ENCODE peak calls at places on chromosomes 4 and X, in seven cellular contexts. C is esophagus squamous epithelium, P is heart left ventricle, F is suprapubic skin, H is ovary, U is uterus, J is prostate gland. N is an unnamed sample.

GRCh38 chr4:89307446-89308160 is at the start of gene GPRIN3:
- DNase-seq in C (peak), P (peak), F (peak), H (peak), U (peak), J (peak), N (no peak)

GRCh38 chr4:136369073-136369472 is 1163.2 kb downstream of the PCDH18 start:
- DNase-seq in C (no peak), P (no peak), F (no peak), H (no peak), U (no peak), J (no peak), N (no peak)

GRCh38 chr4:156913234-156913633 is 58.4 kb downstream of the PDGFC start:
- DNase-seq in C (no peak), P (no peak), F (no peak), H (no peak), U (no peak), J (no peak), N (no peak)

GRCh38 chr4:171857302-171858005 is 44.2 kb downstream of the GALNTL6 start:
- DNase-seq in C (no peak), P (no peak), F (no peak), H (no peak), U (no peak), J (no peak), N (no peak)

GRCh38 chr4:94500696-94501095 is 49.0 kb downstream of the PDLIM5 start:
- DNase-seq in C (no peak), P (peak), F (no peak), H (no peak), U (peak), J (no peak), N (peak)

GRCh38 chrX:18949902-18950301 is 34.0 kb downstream of the PHKA2 start:
- DNase-seq in C (no peak), P (no peak), F (no peak), H (no peak), U (no peak), J (no peak), N (no peak)

GRCh38 chr4:76198411-76199237 is 15.0 kb downstream of the SCARB2 start:
- DNase-seq in C (no peak), P (peak), F (no peak), H (peak), U (peak), J (peak), N (peak)

GRCh38 chr4:113604955-113605354 is 156.6 kb downstream of the CAMK2D start:
- DNase-seq in C (no peak), P (no peak), F (no peak), H (no peak), U (no peak), J (no peak), N (no peak)

GRCh38 chr4:185204238-185204910 is 574 bp upstream of the CFAP97 start:
- DNase-seq in C (no peak), P (no peak), F (no peak), H (no peak), U (no peak), J (peak), N (no peak)

GRCh38 chr4:53841711-53842110 is 222.7 kb downstream of the CHIC2 start:
- DNase-seq in C (no peak), P (no peak), F (no peak), H (no peak), U (no peak), J (no peak), N (no peak)

GRCh38 chrX:38124000-38124399 is 96.7 kb downstream of the SRPX start:
- DNase-seq in C (no peak), P (no peak), F (no peak), H (no peak), U (no peak), J (no peak), N (no peak)

GRCh38 chrX:131895807-131896206 is 127.3 kb upstream of the STK26 start:
- DNase-seq in C (no peak), P (no peak), F (no peak), H (no peak), U (no peak), J (no peak), N (no peak)

GRCh38 chrX:37846141-37846540 is 1.2 kb downstream of the DYNLT3 start:
- DNase-seq in C (no peak), P (no peak), F (no peak), H (no peak), U (no peak), J (no peak), N (no peak)

GRCh38 chr4:143411527-143412480 is 75.1 kb downstream of the GAB1 start:
- DNase-seq in C (no peak), P (no peak), F (no peak), H (no peak), U (no peak), J (no peak), N (no peak)

GRCh38 chrX:133468081-133468480 is 52.8 kb upstream of the GPC4 start:
- DNase-seq in C (no peak), P (no peak), F (no peak), H (no peak), U (no peak), J (no peak), N (no peak)

GRCh38 chr4:182062936-182063335 is 180.3 kb upstream of the TENM3 start:
- DNase-seq in C (no peak), P (no peak), F (no peak), H (no peak), U (no peak), J (no peak), N (no peak)

GRCh38 chr4:34196375-34196774 is 2047.9 kb downstream of the ARAP2 start:
- DNase-seq in C (no peak), P (no peak), F (no peak), H (no peak), U (no peak), J (no peak), N (no peak)

GRCh38 chrX:30863969-30864368 is 25.1 kb downstream of the TAB3 start:
- DNase-seq in C (no peak), P (peak), F (no peak), H (no peak), U (no peak), J (no peak), N (no peak)

GRCh38 chr4:125704726-125705125 is 390.0 kb downstream of the FAT4 start:
- DNase-seq in C (no peak), P (no peak), F (no peak), H (no peak), U (no peak), J (no peak), N (no peak)

GRCh38 chr4:124318292-124318691 is 394.2 kb downstream of the ANKRD50 start:
- DNase-seq in C (no peak), P (no peak), F (no peak), H (no peak), U (no peak), J (no peak), N (no peak)

GRCh38 chrX:103063918-103064434 is at the start of gene BEX1:
- DNase-seq in C (no peak), P (peak), F (no peak), H (peak), U (peak), J (peak), N (no peak)

GRCh38 chrX:115948018-115948923 is 222.3 kb upstream of the AGTR2 start:
- DNase-seq in C (no peak), P (no peak), F (no peak), H (no peak), U (no peak), J (no peak), N (no peak)

GRCh38 chr4:168449740-168450442 is 30.4 kb downstream of the DDX60L start:
- DNase-seq in C (peak), P (peak), F (no peak), H (peak), U (peak), J (no peak), N (peak)

GRCh38 chrX:18900401-18900976 is 83.4 kb downstream of the PHKA2 start:
- DNase-seq in C (no peak), P (no peak), F (no peak), H (no peak), U (no peak), J (no peak), N (no peak)

GRCh38 chrX:23766650-23767551 is 16.1 kb upstream of the SAT1 start:
- DNase-seq in C (no peak), P (no peak), F (no peak), H (no peak), U (no peak), J (no peak), N (no peak)

GRCh38 chrX:81316163-81316562 is 114.3 kb downstream of the SH3BGRL start:
- DNase-seq in C (no peak), P (no peak), F (no peak), H (no peak), U (no peak), J (no peak), N (no peak)

GRCh38 chr4:105859233-105859632 is 36.0 kb upstream of the NPNT start:
- DNase-seq in C (no peak), P (no peak), F (no peak), H (no peak), U (no peak), J (no peak), N (no peak)

GRCh38 chrX:110852180-110852579 is 56.6 kb upstream of the CHRDL1 start:
- DNase-seq in C (no peak), P (no peak), F (no peak), H (no peak), U (no peak), J (no peak), N (no peak)

GRCh38 chr4:106614446-106614845 is 245.9 kb upstream of the GIMD1 start:
- DNase-seq in C (no peak), P (no peak), F (no peak), H (no peak), U (no peak), J (no peak), N (no peak)

GRCh38 chr4:85932371-85933305 is 427.2 kb downstream of the MAPK10 start:
- DNase-seq in C (no peak), P (no peak), F (no peak), H (no peak), U (no peak), J (no peak), N (no peak)

GRCh38 chr4:64105903-64106302 is 303.3 kb downstream of the TECRL start:
- DNase-seq in C (no peak), P (no peak), F (no peak), H (no peak), U (no peak), J (no peak), N (no peak)

GRCh38 chr4:7785017-7785416 is 154.6 kb downstream of the AFAP1 start:
- DNase-seq in C (no peak), P (no peak), F (no peak), H (no peak), U (no peak), J (no peak), N (no peak)

GRCh38 chr4:2714071-2714770 is 41.9 kb downstream of the TNIP2 start:
- DNase-seq in C (no peak), P (peak), F (no peak), H (no peak), U (no peak), J (no peak), N (peak)

GRCh38 chr4:65508169-65508568 is 162.1 kb downstream of the EPHA5 start:
- DNase-seq in C (no peak), P (no peak), F (no peak), H (no peak), U (no peak), J (no peak), N (no peak)

GRCh38 chr4:177016541-177017141 is 223.9 kb upstream of the VEGFC start:
- DNase-seq in C (no peak), P (no peak), F (no peak), H (no peak), U (no peak), J (no peak), N (no peak)

GRCh38 chr4:13527983-13528822 is 16.1 kb downstream of the NKX3-2 start:
- DNase-seq in C (no peak), P (no peak), F (no peak), H (no peak), U (no peak), J (no peak), N (no peak)

DNA sequence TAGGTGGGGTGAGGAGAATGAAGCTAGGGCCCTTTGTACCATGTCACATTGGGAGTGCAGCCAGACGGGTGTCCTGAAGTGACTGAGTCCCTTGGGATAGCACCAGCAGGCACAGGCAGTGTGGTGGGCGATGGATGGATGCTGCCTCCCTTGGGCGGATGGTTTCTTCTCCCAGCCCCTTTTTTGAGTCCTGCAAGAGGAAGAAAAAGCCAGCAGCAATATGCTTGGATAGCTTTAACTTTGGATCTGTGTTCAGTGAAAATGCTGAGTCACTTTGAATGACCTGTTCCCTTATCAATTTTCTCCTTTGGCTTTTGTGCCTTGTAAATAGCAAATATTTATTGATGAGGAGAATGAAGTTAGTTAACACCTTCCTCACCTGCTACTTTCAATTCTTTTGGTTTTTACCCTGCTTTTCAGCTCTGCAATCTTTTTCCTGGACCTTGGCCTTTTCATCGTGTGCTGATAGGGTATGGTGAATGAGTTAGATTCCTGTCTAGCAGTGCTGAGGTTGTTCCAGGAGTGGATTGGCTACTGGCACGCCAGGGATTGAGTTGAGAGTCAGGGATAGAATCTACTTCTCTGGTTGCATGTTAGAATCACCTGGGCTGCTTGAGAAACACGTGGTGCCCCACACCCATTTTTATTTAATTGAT is 10.2 kb downstream of the DCUN1D4 start:
- DNase-seq in C (no peak), P (no peak), F (no peak), H (no peak), U (no peak), J (no peak), N (no peak)
- H3K4me3 ChIP-seq in C (no peak), P (no peak), F (no peak), H (no peak), U (no peak), J (no peak), N (no peak)

DNA sequence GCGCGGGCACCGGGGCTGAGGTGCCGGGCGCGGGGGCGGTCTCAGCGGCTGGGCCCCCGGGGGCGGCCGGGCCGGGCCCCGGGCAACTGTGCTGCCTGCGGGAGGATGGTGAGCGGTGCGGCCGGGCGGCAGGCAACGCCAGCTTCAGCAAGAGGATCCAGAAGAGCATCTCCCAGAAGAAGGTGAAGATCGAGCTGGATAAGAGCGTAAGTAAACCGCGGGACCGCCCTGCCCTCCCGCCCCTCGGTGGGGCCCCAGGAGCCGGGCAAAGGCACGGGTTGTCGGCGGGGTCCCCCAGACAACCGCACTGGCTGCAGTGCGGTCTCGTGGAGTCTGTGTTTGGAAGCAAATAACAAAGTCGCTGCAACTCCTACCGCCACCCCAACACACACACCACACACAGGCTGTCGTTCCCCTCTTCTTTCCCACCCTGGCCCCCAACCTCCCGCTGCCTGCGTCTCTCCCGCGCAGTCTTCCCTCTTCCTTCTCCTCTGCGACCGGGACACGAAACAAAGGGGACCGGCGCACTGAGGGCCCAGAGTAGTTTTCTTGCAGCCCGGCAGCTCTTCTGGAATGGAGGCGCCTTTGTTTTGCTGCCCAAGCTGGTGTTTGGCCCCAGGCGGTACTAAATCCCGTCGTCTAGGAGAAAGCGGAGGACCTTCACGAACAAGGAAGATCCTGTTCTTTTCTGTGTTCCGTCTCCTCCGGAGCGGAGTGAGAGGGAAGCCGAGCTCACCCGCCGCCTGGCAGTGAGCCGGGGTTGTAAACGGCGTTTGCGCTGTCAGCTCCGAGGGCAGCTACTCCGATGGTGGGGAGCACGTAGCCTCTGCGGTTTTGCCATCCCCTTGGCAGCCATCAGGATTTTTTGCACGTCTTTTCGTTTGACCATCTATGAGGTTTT is 788 bp downstream of the SAP30 start:
- DNase-seq in C (no peak), P (peak), F (peak), H (peak), U (peak), J (peak), N (peak)
- TF ChIP-seq POLR2A in C (no peak), P (no peak), F (no peak), H (no peak), U (peak), J (peak), N (peak)

GRCh38 chr4:132596186-132596585 is 552.9 kb upstream of the PCDH10 start:
- DNase-seq in C (no peak), P (no peak), F (no peak), H (no peak), U (no peak), J (no peak), N (no peak)

GRCh38 chr4:132593717-132594400 is 555.2 kb upstream of the PCDH10 start:
- DNase-seq in C (no peak), P (no peak), F (no peak), H (no peak), U (no peak), J (no peak), N (no peak)

GRCh38 chr4:132587626-132588025 is 561.5 kb upstream of the PCDH10 start:
- DNase-seq in C (no peak), P (no peak), F (no peak), H (no peak), U (no peak), J (no peak), N (no peak)

GRCh38 chr4:132592850-132593249 is 556.2 kb upstream of the PCDH10 start:
- DNase-seq in C (no peak), P (no peak), F (no peak), H (no peak), U (no peak), J (no peak), N (no peak)

GRCh38 chr4:132592340-132592739 is 556.8 kb upstream of the PCDH10 start:
- DNase-seq in C (no peak), P (no peak), F (no peak), H (no peak), U (no peak), J (no peak), N (no peak)
- TF ChIP-seq CTCF in C (no peak), P (no peak), F (no peak), H (no peak), U (no peak), J (no peak), N (no peak)

DNA sequence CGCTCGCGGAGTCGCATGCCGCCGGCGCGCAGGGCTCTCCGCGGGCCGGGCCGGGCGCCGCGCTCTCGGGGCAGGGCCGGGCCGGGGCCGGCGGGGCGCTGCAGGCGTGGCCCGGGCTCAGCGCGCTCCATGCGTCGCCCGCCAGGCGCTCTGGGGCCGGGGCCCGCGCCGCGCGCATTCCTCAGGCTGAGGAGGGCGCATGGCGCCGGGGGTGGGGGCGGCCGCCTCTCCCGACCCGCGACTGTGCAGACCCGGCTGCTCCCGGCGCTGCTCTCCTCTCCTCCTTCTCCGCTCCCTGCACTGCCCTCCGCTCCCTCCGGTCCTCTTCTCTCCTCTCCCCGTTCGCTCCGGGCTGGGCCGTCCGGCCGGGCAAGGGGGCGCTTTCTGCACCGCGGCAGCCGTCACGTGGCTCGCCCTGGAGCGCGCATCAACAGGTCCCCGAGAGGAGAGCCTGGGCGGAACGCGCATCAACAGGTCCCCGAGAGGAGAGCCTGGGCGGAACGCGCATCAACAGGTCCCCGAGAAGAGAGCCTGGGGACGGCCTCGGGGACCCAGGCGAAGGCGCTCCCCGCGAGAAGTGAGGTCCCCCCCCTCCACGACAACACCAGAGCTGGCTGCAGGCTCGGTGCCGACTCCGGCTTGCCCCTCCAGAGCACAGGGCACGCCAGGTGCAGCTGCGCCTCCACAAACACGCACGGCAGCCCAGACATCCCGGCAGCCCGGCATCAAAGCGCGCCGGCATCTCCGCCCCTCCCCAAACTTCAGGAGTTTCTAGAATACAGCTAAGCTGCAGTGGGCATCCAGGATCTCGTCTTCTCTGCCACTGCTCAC is 12.9 kb downstream of the PPP2R3B start:
- DNase-seq in C (no peak), P (peak), F (no peak), H (no peak), U (no peak), J (peak), N (peak)
- H3K4me3 ChIP-seq in C (peak), P (peak), F (peak), H (peak), U (peak), J (peak), N (peak)

N was measured in gastrocnemius medialis.